ENCODE peak calls at places on chromosome 16, in five cellular contexts. W is fibroblast of pulmonary artery, S is H7, A is cardiac fibroblast, C is A549. N is an unnamed sample.

GRCh38 chr16:65285128-65286120 is 163.6 kb upstream of the CDH11 start:
- DNase-seq in W (peak), C (no peak), A (peak), S (no peak), N (peak)

GRCh38 chr16:50505714-50506542 is 42.3 kb upstream of the NKD1 start:
- DNase-seq in C (peak), A (no peak), W (no peak), S (peak), N (no peak)

GRCh38 chr16:282491-282890 is 473 bp upstream of the PDIA2 start:
- DNase-seq in A (no peak), C (no peak), W (no peak), S (no peak), N (no peak)

GRCh38 chr16:7317982-7318381 is 14.7 kb upstream of the RBFOX1 start:
- DNase-seq in C (no peak), W (no peak), S (no peak), A (no peak), N (no peak)

GRCh38 chr16:57867000-57867561 is 64.8 kb upstream of the KIFC3 start:
- DNase-seq in W (no peak), S (no peak), C (no peak), A (no peak), N (no peak)

GRCh38 chr16:21057875-21058274 is 92.8 kb downstream of the DNAH3 start:
- DNase-seq in S (no peak), C (no peak), W (no peak), A (no peak), N (no peak)

GRCh38 chr16:56869513-56870270 is 4.7 kb downstream of the SLC12A3 start:
- DNase-seq in A (peak), S (peak), C (peak), W (peak), N (no peak)

GRCh38 chr16:89115216-89115949 is 21.7 kb downstream of the ACSF3 start:
- DNase-seq in A (peak), C (no peak), S (no peak), W (peak), N (no peak)

GRCh38 chr16:50219402-50219975 is 46.9 kb upstream of the ADCY7 start:
- DNase-seq in A (no peak), W (no peak), C (no peak), S (no peak), N (no peak)

GRCh38 chr16:11262915-11263314 is 6.2 kb downstream of the TNP2 start:
- DNase-seq in W (no peak), C (no peak), S (no peak), A (no peak), N (no peak)

GRCh38 chr16:79110242-79110641 is 490.3 kb downstream of the MAF start:
- DNase-seq in S (no peak), A (no peak), W (no peak), C (no peak), N (no peak)

GRCh38 chr16:86398201-86398600 is 112.1 kb upstream of the FOXF1 start:
- DNase-seq in C (no peak), A (no peak), S (no peak), W (no peak), N (no peak)

GRCh38 chr16:75792781-75793180 is 66.5 kb upstream of the CPHXL start:
- DNase-seq in S (no peak), C (no peak), A (no peak), W (no peak), N (no peak)

GRCh38 chr16:4315185-4316102 is at the start of gene GLIS2:
- DNase-seq in S (peak), W (peak), C (peak), A (peak), N (peak)

GRCh38 chr16:87076950-87077749 is 240.0 kb downstream of the C16orf95 start:
- DNase-seq in W (peak), A (peak), C (peak), S (peak), N (peak)

GRCh38 chr16:49452568-49452967 is 79.0 kb downstream of the C16orf78 start:
- DNase-seq in C (no peak), A (no peak), S (peak), W (no peak), N (no peak)

GRCh38 chr16:22192261-22193133 is 13.6 kb upstream of the EEF2K start:
- DNase-seq in W (peak), A (peak), C (no peak), S (no peak), N (peak)

GRCh38 chr16:79286646-79287423 is 313.7 kb downstream of the MAF start:
- DNase-seq in A (no peak), C (no peak), W (no peak), S (no peak), N (no peak)

GRCh38 chr16:848510-849253 is 48.1 kb upstream of the GNG13 start:
- DNase-seq in S (no peak), W (no peak), A (no peak), C (no peak), N (no peak)

GRCh38 chr16:28189237-28189636 is 22.5 kb downstream of the XPO6 start:
- DNase-seq in W (no peak), S (no peak), A (peak), C (peak), N (no peak)

GRCh38 chr16:48971571-48972071 is 310.0 kb downstream of the CBLN1 start:
- DNase-seq in A (no peak), S (peak), W (no peak), C (no peak), N (peak)

GRCh38 chr16:89300311-89300975 is 82.9 kb downstream of the ZNF778 start:
- DNase-seq in W (peak), A (peak), C (peak), S (no peak), N (no peak)

GRCh38 chr16:21156767-21157467 is 1.6 kb upstream of the LDAF1 start:
- DNase-seq in S (peak), W (peak), A (peak), C (peak), N (peak)

GRCh38 chr16:11129378-11129781 is 126.6 kb downstream of the SOCS1 start:
- DNase-seq in W (peak), S (no peak), A (peak), C (no peak), N (peak)

GRCh38 chr16:50516401-50516800 is 31.8 kb upstream of the NKD1 start:
- DNase-seq in A (no peak), C (no peak), S (no peak), W (no peak), N (no peak)

GRCh38 chr16:80666378-80667257 is 125.8 kb downstream of the DYNLRB2 start:
- DNase-seq in C (no peak), A (no peak), W (no peak), S (no peak), N (no peak)

GRCh38 chr16:29662729-29663019 is 373 bp upstream of the SPN start:
- DNase-seq in W (no peak), A (no peak), S (no peak), C (no peak), N (no peak)

DNA sequence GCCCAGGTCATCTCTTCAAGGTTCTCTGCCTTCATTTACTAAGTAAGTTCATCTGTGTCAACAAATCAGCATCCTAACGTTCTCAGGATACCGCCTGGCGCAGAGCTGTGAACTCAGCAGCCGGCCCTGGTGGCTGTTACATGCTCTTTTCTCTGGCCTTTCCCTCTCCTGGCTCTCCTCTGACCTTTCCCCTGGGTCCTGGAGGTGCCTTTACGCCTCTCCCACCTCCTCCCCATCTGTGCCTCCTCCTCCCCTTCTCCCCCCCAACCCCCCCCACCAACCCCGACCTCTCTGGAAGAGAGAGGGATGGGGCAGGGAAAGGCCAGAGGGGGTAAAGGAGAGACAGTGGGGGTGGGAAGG is 19.5 kb downstream of the COTL1 start:
- DNase-seq in W (no peak), S (peak), A (no peak), C (no peak), N (no peak)
- H3K4me3 ChIP-seq in W (no peak), S (no peak), A (no peak), C (no peak), N (no peak)

DNA sequence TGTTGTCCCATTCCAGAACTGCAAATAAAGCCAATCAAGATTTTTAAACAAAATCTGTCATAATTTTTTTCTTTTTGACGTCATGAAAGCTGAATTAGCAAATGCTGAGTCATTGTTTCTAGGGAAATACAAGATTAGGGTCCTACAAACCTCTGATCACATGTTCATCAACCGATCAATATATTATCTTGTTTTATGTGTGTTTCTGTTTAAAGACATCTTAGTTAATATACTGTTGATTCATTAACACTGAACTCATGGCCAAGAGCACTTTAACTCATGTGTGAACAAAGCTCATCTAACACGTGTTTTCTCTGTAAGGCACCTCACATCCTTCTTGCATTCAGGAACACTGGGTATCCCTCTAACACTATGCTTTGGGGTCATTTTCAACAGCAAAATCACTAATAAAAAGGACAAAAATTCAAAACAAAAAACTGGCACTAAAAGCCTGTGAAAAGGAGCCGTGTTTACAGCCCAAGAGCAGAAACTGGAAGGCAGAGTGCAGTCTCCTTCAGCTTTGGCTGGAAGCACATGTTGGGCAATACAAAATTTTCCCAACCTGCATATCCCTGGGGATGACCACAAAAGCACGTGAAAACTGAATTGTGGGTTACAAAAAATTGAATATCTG is 102.5 kb downstream of the PARN start:
- DNase-seq in S (no peak), C (peak), A (peak), W (peak), N (peak)
- H3K4me3 ChIP-seq in S (no peak), C (no peak), A (no peak), W (no peak), N (no peak)

GRCh38 chr16:2090481-2090797 is 42.7 kb downstream of the TSC2 start:
- DNase-seq in A (no peak), S (no peak), C (no peak), W (no peak), N (no peak)

GRCh38 chr16:2092866-2093265 is 42.8 kb downstream of the PKD1 start:
- DNase-seq in A (no peak), S (no peak), C (no peak), W (no peak), N (no peak)

GRCh38 chr16:2090819-2091721 is 43.3 kb downstream of the TSC2 start:
- DNase-seq in A (peak), W (peak), S (peak), C (peak), N (peak)

GRCh38 chr16:2093793-2094192 is 41.9 kb downstream of the PKD1 start:
- DNase-seq in C (no peak), W (no peak), A (no peak), S (no peak), N (no peak)

GRCh38 chr16:2091722-2092620 is 43.7 kb downstream of the PKD1 start:
- DNase-seq in A (no peak), W (no peak), S (peak), C (no peak), N (no peak)
- H3K4me3 ChIP-seq in A (no peak), W (no peak), S (peak), C (no peak), N (no peak)

GRCh38 chr16:77236063-77236511 is 36.9 kb downstream of the SYCE1L start:
- DNase-seq in A (peak), W (peak), C (peak), S (peak), N (peak)
- H3K4me3 ChIP-seq in A (no peak), W (no peak), C (no peak), S (no peak), N (peak)

GRCh38 chr16:8785408-8785807 is 12.0 kb downstream of the TMEM186 start:
- DNase-seq in A (no peak), C (no peak), W (no peak), S (no peak), N (no peak)
- H3K4me3 ChIP-seq in A (no peak), C (no peak), W (no peak), S (no peak), N (no peak)

GRCh38 chr16:67565470-67566100 is 3.3 kb downstream of the CTCF start:
- DNase-seq in C (no peak), A (no peak), S (no peak), W (no peak), N (no peak)
- H3K4me3 ChIP-seq in C (no peak), A (no peak), S (no peak), W (no peak), N (no peak)

GRCh38 chr16:72626623-72627022 is 421.3 kb downstream of the ZFHX3 start:
- DNase-seq in S (no peak), W (no peak), C (no peak), A (no peak), N (no peak)
- H3K4me3 ChIP-seq in S (no peak), W (no peak), C (no peak), A (no peak), N (no peak)

DNA sequence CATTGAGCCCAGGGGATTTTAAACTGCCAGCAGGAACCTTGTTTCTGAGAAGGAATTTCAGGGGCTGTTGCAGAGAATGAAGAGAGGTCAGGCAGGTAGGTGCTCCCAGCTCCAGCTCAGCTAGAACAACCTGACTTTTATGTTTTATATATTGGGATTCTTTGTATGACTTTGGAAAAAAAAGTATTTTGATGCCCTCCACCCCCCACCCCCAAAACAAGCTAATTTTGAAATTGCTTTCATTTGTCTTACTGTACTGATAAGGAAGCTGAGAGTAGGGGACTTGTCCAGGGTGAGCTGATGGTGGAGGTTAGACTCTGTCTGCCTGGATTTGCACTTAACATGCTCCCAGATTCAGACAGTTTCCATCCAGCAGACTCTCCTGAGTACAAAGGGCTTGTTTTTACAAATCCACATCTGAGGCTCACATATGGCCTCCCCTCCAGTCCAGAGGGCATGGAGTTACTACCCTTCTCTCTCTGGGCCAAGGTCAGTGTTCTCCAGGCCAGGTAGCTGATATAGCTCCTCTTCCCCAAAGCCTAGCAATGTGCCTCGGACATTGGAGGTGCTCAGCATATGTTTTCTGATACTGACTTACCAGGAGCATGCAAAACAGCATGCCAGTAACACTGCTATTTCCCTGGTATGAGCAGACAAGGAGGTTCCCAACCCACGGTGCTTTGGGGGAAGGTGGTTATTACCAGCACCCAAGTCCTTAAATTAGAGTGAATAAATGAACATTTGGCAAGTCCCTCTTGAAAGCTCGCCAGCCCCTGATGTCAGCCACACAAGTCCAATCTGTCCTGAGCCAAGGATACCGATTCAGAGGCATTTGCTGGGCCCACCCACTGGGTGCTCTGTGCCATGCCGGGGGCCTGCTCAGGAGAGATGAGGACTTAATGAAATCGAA is 11.3 kb downstream of the STX1B start:
- DNase-seq in A (no peak), C (no peak), S (peak), W (no peak), N (no peak)
- H3K4me3 ChIP-seq in A (no peak), C (no peak), S (no peak), W (no peak), N (no peak)

DNA sequence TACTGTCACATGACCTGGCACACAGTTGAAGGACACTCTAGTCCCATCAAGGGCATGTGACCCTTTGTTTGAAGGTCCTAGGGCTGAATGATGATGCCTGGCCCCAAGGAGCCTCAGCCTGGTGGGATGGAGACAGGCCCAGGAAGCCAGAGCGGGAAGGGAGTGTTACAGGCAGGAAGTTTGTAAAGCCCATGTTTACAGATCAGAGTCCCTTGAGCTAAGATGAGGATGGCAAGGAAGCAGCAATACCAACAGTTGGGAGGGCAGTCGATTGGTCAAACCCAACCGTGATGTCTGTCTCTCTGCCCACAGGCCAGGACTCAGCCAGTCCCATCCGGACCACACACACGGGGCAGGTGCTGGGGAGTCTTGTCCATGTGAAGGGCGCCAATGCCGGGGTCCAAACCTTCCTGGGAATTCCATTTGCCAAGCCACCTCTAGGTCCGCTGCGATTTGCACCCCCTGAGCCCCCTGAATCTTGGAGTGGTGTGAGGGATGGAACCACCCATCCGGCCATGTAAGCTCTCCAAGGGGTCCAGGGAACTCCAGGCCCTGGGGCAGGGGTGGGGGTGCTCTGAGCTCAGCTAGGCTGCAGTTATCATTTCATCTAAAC is 2.5 kb downstream of the CES2 start:
- DNase-seq in W (no peak), C (no peak), S (peak), A (no peak), N (no peak)
- H3K4me3 ChIP-seq in W (no peak), C (no peak), S (no peak), A (no peak), N (no peak)